ENCODE peak calls at places on chromosomes 16 and 17, in four cellular contexts. Y is ascending aorta, K is stomach, F is heart right ventricle. B is an unnamed sample. For H3K36me3, H3K4me1 and H3K9me3, the result is how much of the 10 kb centered on the place peaks cover.

GRCh38 chr17:60396412-60396811 is 4.5 kb upstream of the USP32 start:
- DNase-seq in F (no peak), K (no peak), Y (no peak), B (no peak)

GRCh38 chr16:49532243-49532870 is 158.8 kb downstream of the C16orf78 start:
- DNase-seq in K (no peak), F (no peak), Y (no peak), B (no peak)

GRCh38 chr17:82180776-82181528 is 31.7 kb downstream of the CCDC57 start:
- DNase-seq in K (no peak), Y (no peak), F (no peak), B (no peak)

GRCh38 chr16:23408242-23409201 is 44.5 kb downstream of the COG7 start:
- DNase-seq in Y (no peak), F (peak), K (no peak), B (no peak)

GRCh38 chr17:78315355-78316114 is 44.3 kb downstream of the SOCS3 start:
- DNase-seq in Y (peak), F (peak), K (peak), B (peak)

GRCh38 chr16:50291719-50292565 is 25.6 kb downstream of the ADCY7 start:
- DNase-seq in Y (no peak), F (no peak), K (no peak), B (no peak)

GRCh38 chr16:27671410-27671809 is 121.5 kb downstream of the KATNIP start:
- DNase-seq in F (no peak), K (no peak), Y (no peak), B (peak)

GRCh38 chr17:22703204-22703603 is 1010.9 kb downstream of the KCNJ18 start:
- DNase-seq in Y (no peak), F (no peak), K (no peak), B (no peak)

DNA sequence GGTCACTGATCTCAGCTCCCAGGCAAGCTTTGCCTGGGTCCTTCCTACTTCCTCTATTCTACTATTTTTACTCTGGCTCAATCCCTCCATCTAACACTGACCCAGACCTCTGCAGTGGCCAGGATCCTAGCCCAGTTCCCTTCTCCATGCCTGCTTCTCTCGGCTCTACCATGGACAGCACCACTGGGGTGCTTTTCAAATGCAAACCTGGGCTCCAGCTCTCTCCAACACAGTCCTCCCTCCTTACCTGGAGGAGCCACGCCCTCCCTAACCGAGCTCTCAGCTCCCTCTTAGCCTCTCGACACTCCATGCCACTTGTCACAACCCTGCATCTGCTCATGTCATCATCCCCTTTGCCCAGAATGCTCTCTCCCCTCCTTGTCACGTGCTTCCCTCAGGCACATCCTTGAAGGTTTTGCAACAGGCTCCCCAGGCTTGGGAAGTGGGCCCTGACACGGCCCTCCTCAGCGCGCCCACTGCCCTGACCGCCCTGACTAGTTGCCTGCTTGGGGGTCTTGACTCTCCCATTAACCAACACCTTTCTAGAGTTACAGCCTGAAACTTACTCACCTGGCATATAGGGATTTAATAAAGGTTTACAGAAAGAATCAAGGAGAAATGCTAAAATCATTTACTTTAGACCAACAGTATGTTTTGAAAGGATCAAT is 41.6 kb downstream of the MARF1 start:
- DNase-seq in Y (no peak), K (no peak), F (no peak), B (no peak)
- H3K36me3 ChIP-seq in Y (half or more), K (half or more), F (half or more), B (under half)

GRCh38 chr17:42248351-42249179 is 27.6 kb downstream of the STAT5B start:
- DNase-seq in Y (peak), F (peak), K (peak), B (no peak)

GRCh38 chr17:42243493-42243982 is 32.7 kb downstream of the STAT5B start:
- DNase-seq in Y (no peak), K (no peak), F (no peak), B (no peak)

GRCh38 chr17:42249681-42250446 is 26.3 kb downstream of the STAT5B start:
- DNase-seq in K (no peak), Y (no peak), F (no peak), B (no peak)

GRCh38 chr17:42247734-42248133 is 28.5 kb downstream of the STAT5B start:
- DNase-seq in K (no peak), F (no peak), Y (no peak), B (no peak)

DNA sequence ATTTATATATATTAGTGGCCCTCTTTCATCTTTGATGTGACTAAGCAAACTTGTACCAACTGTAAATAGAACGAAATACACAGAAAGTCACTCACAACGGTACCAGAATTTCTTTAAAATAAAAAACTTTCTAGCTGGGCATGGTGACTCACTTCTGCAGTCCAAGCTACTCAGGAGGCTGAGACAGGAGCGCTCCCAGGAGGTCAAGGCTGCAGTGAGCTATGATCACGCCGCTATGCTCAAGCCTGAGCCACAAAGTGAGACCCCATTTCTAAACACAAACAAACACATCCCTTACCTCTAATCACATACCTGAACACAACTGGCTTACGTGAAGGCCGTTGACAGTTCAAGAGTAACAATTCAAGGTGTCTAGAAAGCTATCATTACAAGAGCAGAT is 29.7 kb downstream of the STAT5B start:
- DNase-seq in Y (no peak), K (no peak), F (no peak), B (no peak)
- H3K4me1 ChIP-seq in Y (under half), K (half or more), F (under half), B (under half)

GRCh38 chr16:35184356-35184870 is 1725.0 kb downstream of the TP53TG3F start:
- DNase-seq in F (no peak), Y (no peak), K (no peak), B (no peak)
- H3K9me3 ChIP-seq in F (under half), Y (under half), K (under half), B (under half)

DNA sequence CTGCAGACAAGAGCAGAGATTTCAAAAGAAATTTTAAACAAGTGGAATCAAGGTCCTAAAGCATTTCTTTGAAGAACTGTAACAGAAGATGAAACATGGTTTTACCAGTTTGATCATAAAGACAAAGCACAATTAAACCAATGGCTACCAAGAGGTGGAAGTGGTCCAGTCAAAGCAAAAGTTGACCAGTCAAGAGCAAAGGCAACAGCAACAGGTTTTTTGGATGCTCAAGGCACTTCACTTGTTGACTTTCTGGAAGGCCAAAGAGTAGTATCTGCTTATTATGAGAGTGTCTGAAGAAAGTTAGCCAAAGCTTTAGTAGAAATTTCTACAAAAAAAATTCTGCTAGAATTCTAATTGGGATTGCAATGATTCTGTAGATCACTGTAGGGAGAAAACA is 5.3 kb downstream of the DDX52 start:
- DNase-seq in Y (no peak), F (no peak), K (no peak), B (no peak)
- H3K36me3 ChIP-seq in Y (under half), F (half or more), K (half or more), B (under half)

GRCh38 chr17:48385303-48385702 is 44.7 kb downstream of the SKAP1 start:
- DNase-seq in Y (no peak), K (no peak), F (no peak), B (no peak)

GRCh38 chr17:48392836-48393235 is 37.2 kb downstream of the SKAP1 start:
- DNase-seq in F (no peak), K (no peak), Y (no peak), B (no peak)

GRCh38 chr17:48389903-48390302 is 40.1 kb downstream of the SKAP1 start:
- DNase-seq in K (no peak), F (no peak), Y (no peak), B (no peak)

GRCh38 chr17:48391460-48391859 is 38.6 kb downstream of the SKAP1 start:
- DNase-seq in K (no peak), F (no peak), Y (no peak), B (no peak)

GRCh38 chr17:48388955-48389764 is 40.9 kb downstream of the SKAP1 start:
- DNase-seq in K (no peak), F (no peak), Y (no peak), B (no peak)
- H3K4me1 ChIP-seq in K (under half), F (under half), Y (under half), B (under half)

DNA sequence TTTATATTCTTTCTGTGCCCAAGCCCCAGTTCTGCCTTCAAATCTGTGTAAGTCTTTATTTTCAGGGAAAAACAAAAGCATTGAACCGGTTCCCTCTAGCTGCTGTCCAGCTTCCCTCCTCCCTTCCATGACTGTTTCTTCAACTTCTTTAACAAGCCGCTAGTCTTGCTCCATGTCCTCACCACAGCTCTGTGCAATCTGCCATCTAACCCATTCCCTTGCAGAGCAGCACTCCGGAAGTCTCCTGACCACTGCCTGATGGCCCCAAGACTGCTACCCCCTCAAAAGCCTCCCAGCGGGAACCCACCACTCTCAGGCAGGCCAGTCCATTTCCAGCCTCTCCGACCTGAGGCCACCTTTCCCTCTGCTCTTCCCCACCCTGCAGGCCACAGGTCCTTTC is 16.9 kb downstream of the EMC8 start:
- DNase-seq in Y (no peak), K (no peak), F (no peak), B (no peak)
- H3K9me3 ChIP-seq in Y (under half), K (under half), F (under half), B (under half)

DNA sequence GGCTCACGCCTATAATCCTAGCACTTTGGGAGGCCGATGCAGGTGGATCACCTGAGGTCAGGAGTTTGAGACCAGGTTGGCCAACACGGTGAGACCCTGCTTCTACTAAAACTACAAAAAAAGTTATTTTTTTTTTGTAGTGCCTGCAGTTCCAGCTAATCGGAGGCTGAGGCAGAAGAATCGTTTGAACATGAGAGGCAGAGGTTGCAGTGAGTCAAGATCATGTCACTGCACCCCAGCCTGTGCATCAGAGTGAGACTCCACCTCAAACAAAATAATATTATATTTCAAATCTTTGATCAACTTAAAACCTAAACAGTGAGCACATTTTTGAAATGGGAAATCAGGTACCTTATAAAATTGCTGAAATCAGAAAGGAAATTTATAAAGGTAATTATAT is 36.5 kb downstream of the NCOR1 start:
- DNase-seq in F (no peak), K (no peak), Y (no peak), B (no peak)
- H3K36me3 ChIP-seq in F (under half), K (under half), Y (under half), B (under half)

DNA sequence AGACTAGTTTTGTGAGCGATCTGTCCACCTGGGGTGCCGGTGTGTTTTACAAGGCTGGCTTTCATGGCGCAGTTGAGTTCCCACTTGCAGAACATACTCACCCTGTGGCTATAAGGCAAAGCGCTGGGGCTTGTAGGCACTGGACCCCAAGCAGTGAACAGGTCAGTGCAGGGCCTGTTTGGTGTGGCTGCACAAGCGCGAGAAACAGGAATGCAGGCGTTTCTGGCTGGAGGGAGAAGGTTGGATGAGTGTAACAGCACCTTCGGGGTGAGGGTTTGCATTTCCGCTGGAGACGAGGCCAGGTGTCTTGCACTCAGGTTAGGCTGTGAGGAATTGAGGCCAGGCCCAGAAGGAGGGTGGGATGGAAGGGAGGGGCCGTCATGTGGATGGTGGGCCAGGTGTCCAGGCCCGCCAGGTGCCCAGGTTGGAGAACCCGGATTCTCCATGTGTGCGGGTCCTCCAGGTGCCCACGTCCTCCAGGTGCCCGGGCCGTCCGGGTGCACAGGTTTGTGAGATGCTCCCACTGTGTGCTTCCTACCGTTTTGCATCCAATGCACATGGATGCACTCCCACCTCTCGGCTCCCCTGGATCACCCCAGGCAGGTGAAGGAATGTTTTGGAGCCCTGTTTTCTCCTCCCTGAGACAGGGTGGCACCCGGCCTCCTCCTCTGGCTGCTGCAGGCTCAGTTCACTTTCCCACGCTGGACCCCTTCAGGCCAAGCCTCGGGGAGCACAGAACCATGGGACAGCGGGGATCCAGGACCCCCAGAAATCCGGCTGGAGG is 46.0 kb downstream of the SLC7A5 start:
- DNase-seq in F (no peak), Y (no peak), K (no peak), B (no peak)
- H3K4me1 ChIP-seq in F (under half), Y (under half), K (under half), B (under half)